ENCODE peak calls at places on chromosome 7, in nine cellular contexts. One of them, this sample, is unnamed.

GRCh38 chr7:34723866-34724490 is 66.0 kb downstream of the NPSR1 start:
- DNase-seq in naive thymus-derived CD4-positive, alpha-beta T cell: no peak
- DNase-seq in right cardiac atrium: no peak
- DNase-seq in fibroblast of lung: no peak
- DNase-seq in spleen: no peak
- DNase-seq in stomach: no peak
- DNase-seq in PC-3: no peak
- DNase-seq in astrocyte: no peak
- DNase-seq in left ventricle myocardium inferior: no peak
- DNase-seq in this sample: no peak

GRCh38 chr7:30923009-30923773 is 11.5 kb downstream of the AQP1 start:
- DNase-seq in fibroblast of lung: no peak
- DNase-seq in right cardiac atrium: peak; percentile 41
- DNase-seq in left ventricle myocardium inferior: peak; percentile 7
- DNase-seq in naive thymus-derived CD4-positive, alpha-beta T cell: no peak
- DNase-seq in stomach: peak; percentile 20
- DNase-seq in spleen: peak; percentile 72
- DNase-seq in astrocyte: no peak
- DNase-seq in PC-3: no peak
- DNase-seq in this sample: peak; percentile 93

GRCh38 chr7:98221611-98222532 is 10.6 kb downstream of the BHLHA15 start:
- DNase-seq in fibroblast of lung: no peak
- DNase-seq in naive thymus-derived CD4-positive, alpha-beta T cell: no peak
- DNase-seq in stomach: no peak
- DNase-seq in spleen: peak; percentile 73
- DNase-seq in left ventricle myocardium inferior: peak; percentile 9
- DNase-seq in PC-3: no peak
- DNase-seq in right cardiac atrium: peak; percentile 26
- DNase-seq in astrocyte: no peak
- DNase-seq in this sample: no peak

GRCh38 chr7:4800487-4800886 is 25.1 kb downstream of the AP5Z1 start:
- DNase-seq in spleen: no peak
- DNase-seq in left ventricle myocardium inferior: no peak
- DNase-seq in stomach: no peak
- DNase-seq in astrocyte: no peak
- DNase-seq in naive thymus-derived CD4-positive, alpha-beta T cell: no peak
- DNase-seq in PC-3: no peak
- DNase-seq in right cardiac atrium: peak; percentile 50
- DNase-seq in fibroblast of lung: no peak
- DNase-seq in this sample: no peak

GRCh38 chr7:21051865-21052264 is 265.2 kb upstream of the SP8 start:
- DNase-seq in astrocyte: no peak
- DNase-seq in fibroblast of lung: no peak
- DNase-seq in PC-3: peak; percentile 6
- DNase-seq in right cardiac atrium: no peak
- DNase-seq in stomach: no peak
- DNase-seq in spleen: no peak
- DNase-seq in naive thymus-derived CD4-positive, alpha-beta T cell: no peak
- DNase-seq in left ventricle myocardium inferior: no peak
- DNase-seq in this sample: no peak

GRCh38 chr7:7203813-7204575 is 21.6 kb downstream of the C1GALT1 start:
- DNase-seq in stomach: no peak
- DNase-seq in PC-3: no peak
- DNase-seq in fibroblast of lung: no peak
- DNase-seq in right cardiac atrium: no peak
- DNase-seq in naive thymus-derived CD4-positive, alpha-beta T cell: no peak
- DNase-seq in astrocyte: no peak
- DNase-seq in spleen: no peak
- DNase-seq in left ventricle myocardium inferior: no peak
- DNase-seq in this sample: no peak

GRCh38 chr7:149884541-149884940 is 10.8 kb downstream of the ATP6V0E2 start:
- DNase-seq in left ventricle myocardium inferior: peak; percentile 61
- DNase-seq in spleen: no peak
- DNase-seq in PC-3: no peak
- DNase-seq in naive thymus-derived CD4-positive, alpha-beta T cell: no peak
- DNase-seq in astrocyte: no peak
- DNase-seq in fibroblast of lung: peak; percentile 28
- DNase-seq in right cardiac atrium: peak; percentile 90
- DNase-seq in stomach: no peak
- DNase-seq in this sample: no peak

GRCh38 chr7:16804674-16805439 is at the start of gene AGR2:
- DNase-seq in left ventricle myocardium inferior: no peak
- DNase-seq in astrocyte: no peak
- DNase-seq in spleen: no peak
- DNase-seq in right cardiac atrium: no peak
- DNase-seq in stomach: peak; percentile 86
- DNase-seq in PC-3: peak; percentile 93
- DNase-seq in naive thymus-derived CD4-positive, alpha-beta T cell: no peak
- DNase-seq in fibroblast of lung: no peak
- DNase-seq in this sample: no peak

GRCh38 chr7:150439926-150440325 is 10.5 kb upstream of the GIMAP8 start:
- DNase-seq in astrocyte: peak; percentile 72
- DNase-seq in naive thymus-derived CD4-positive, alpha-beta T cell: no peak
- DNase-seq in stomach: no peak
- DNase-seq in fibroblast of lung: no peak
- DNase-seq in right cardiac atrium: no peak
- DNase-seq in left ventricle myocardium inferior: no peak
- DNase-seq in spleen: no peak
- DNase-seq in PC-3: no peak
- DNase-seq in this sample: no peak

GRCh38 chr7:52584041-52584440 is 451.4 kb upstream of the POM121L12 start:
- DNase-seq in PC-3: no peak
- DNase-seq in astrocyte: peak; percentile 55
- DNase-seq in spleen: no peak
- DNase-seq in stomach: no peak
- DNase-seq in right cardiac atrium: no peak
- DNase-seq in left ventricle myocardium inferior: no peak
- DNase-seq in naive thymus-derived CD4-positive, alpha-beta T cell: no peak
- DNase-seq in fibroblast of lung: no peak
- DNase-seq in this sample: no peak

GRCh38 chr7:150973571-150974451 is 4.3 kb downstream of the KCNH2 start:
- DNase-seq in naive thymus-derived CD4-positive, alpha-beta T cell: peak; percentile 67
- DNase-seq in spleen: peak; percentile 85
- DNase-seq in left ventricle myocardium inferior: no peak
- DNase-seq in PC-3: no peak
- DNase-seq in right cardiac atrium: peak; percentile 47
- DNase-seq in astrocyte: no peak
- DNase-seq in stomach: no peak
- DNase-seq in fibroblast of lung: no peak
- DNase-seq in this sample: no peak

GRCh38 chr7:123170333-123171016 is 29.3 kb downstream of the SLC13A1 start:
- DNase-seq in stomach: no peak
- DNase-seq in left ventricle myocardium inferior: no peak
- DNase-seq in fibroblast of lung: no peak
- DNase-seq in astrocyte: no peak
- DNase-seq in naive thymus-derived CD4-positive, alpha-beta T cell: no peak
- DNase-seq in spleen: no peak
- DNase-seq in PC-3: no peak
- DNase-seq in right cardiac atrium: no peak
- DNase-seq in this sample: no peak

DNA sequence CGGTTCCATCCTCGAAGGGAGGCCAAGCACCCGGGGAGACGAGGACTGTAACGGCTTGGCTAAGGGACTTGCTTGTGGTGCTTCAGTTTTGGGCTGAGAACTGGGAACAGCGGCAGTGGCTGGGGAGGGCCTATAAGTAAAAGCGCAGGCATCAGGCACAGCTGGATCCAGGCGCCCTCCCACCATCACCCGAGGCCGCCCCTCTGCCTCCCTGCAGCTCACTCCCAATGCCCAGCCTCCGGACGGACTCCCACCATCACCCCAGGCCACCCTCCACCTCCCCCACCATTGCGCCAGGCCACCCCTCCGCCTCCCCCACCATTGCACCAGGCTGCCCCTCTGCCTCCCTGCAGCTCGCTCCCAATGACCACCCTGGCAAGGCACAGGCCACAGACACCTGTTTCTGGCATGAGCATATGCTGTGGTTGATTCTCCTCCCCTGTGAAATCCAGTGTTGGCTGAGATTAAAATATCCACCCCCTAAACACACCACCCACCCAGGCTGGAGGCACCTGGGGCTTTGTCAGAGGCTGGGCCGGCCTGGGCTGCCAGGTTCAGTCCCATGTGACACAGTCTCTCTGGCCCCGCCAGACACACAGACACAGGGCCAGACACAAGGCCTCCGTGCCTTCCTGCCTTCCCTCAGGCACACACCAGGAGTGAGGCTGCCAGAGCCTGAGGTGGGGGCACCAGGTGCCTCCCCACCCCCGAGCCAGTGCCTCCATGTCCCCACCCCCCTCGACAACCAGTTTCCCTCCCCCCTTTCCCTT is 16.7 kb downstream of the MICALL2 start:
- DNase-seq in stomach: no peak
- DNase-seq in left ventricle myocardium inferior: no peak
- DNase-seq in right cardiac atrium: no peak
- DNase-seq in astrocyte: no peak
- DNase-seq in naive thymus-derived CD4-positive, alpha-beta T cell: no peak
- DNase-seq in fibroblast of lung: no peak
- DNase-seq in PC-3: no peak
- DNase-seq in spleen: no peak
- DNase-seq in this sample: no peak
- H3K9me3 ChIP-seq in stomach: no peaks in the 10 kb centered on the region
- H3K9me3 ChIP-seq in left ventricle myocardium inferior: no peaks in the 10 kb centered on the region
- H3K9me3 ChIP-seq in right cardiac atrium: no peaks in the 10 kb centered on the region
- H3K9me3 ChIP-seq in astrocyte: peaks cover 4% of the 10 kb centered on the region
- H3K9me3 ChIP-seq in naive thymus-derived CD4-positive, alpha-beta T cell: no peaks in the 10 kb centered on the region
- H3K9me3 ChIP-seq in fibroblast of lung: no peaks in the 10 kb centered on the region
- H3K9me3 ChIP-seq in PC-3: no peaks in the 10 kb centered on the region
- H3K9me3 ChIP-seq in spleen: no peaks in the 10 kb centered on the region
- H3K9me3 ChIP-seq in this sample: no peaks in the 10 kb centered on the region

GRCh38 chr7:63025815-63026214 is 972.8 kb upstream of the ZNF722 start:
- DNase-seq in fibroblast of lung: no peak
- DNase-seq in stomach: no peak
- DNase-seq in astrocyte: no peak
- DNase-seq in naive thymus-derived CD4-positive, alpha-beta T cell: no peak
- DNase-seq in left ventricle myocardium inferior: no peak
- DNase-seq in spleen: no peak
- DNase-seq in PC-3: no peak
- DNase-seq in right cardiac atrium: no peak
- DNase-seq in this sample: no peak
- H3K9me3 ChIP-seq in fibroblast of lung: no peaks in the 10 kb centered on the region
- H3K9me3 ChIP-seq in stomach: peaks cover 24% of the 10 kb centered on the region
- H3K9me3 ChIP-seq in astrocyte: peaks cover 11% of the 10 kb centered on the region
- H3K9me3 ChIP-seq in naive thymus-derived CD4-positive, alpha-beta T cell: no peaks in the 10 kb centered on the region
- H3K9me3 ChIP-seq in left ventricle myocardium inferior: peaks cover 40% of the 10 kb centered on the region
- H3K9me3 ChIP-seq in spleen: peaks cover 3% of the 10 kb centered on the region
- H3K9me3 ChIP-seq in PC-3: no peaks in the 10 kb centered on the region
- H3K9me3 ChIP-seq in right cardiac atrium: peaks cover 3% of the 10 kb centered on the region
- H3K9me3 ChIP-seq in this sample: no peaks in the 10 kb centered on the region

GRCh38 chr7:356691-357462 is 66.9 kb downstream of the FOXL3 start:
- DNase-seq in PC-3: no peak
- DNase-seq in spleen: no peak
- DNase-seq in astrocyte: no peak
- DNase-seq in naive thymus-derived CD4-positive, alpha-beta T cell: no peak
- DNase-seq in right cardiac atrium: peak; percentile 30
- DNase-seq in stomach: no peak
- DNase-seq in fibroblast of lung: no peak
- DNase-seq in left ventricle myocardium inferior: no peak
- DNase-seq in this sample: no peak

GRCh38 chr7:355568-355967 is 65.6 kb downstream of the FOXL3 start:
- DNase-seq in PC-3: no peak
- DNase-seq in stomach: no peak
- DNase-seq in naive thymus-derived CD4-positive, alpha-beta T cell: no peak
- DNase-seq in fibroblast of lung: no peak
- DNase-seq in spleen: no peak
- DNase-seq in left ventricle myocardium inferior: no peak
- DNase-seq in astrocyte: no peak
- DNase-seq in right cardiac atrium: no peak
- DNase-seq in this sample: no peak

GRCh38 chr7:354597-355470 is 64.9 kb downstream of the FOXL3 start:
- DNase-seq in PC-3: no peak
- DNase-seq in naive thymus-derived CD4-positive, alpha-beta T cell: no peak
- DNase-seq in right cardiac atrium: peak; percentile 30
- DNase-seq in fibroblast of lung: no peak
- DNase-seq in spleen: no peak
- DNase-seq in stomach: no peak
- DNase-seq in left ventricle myocardium inferior: no peak
- DNase-seq in astrocyte: no peak
- DNase-seq in this sample: no peak

GRCh38 chr7:357531-358209 is 67.7 kb downstream of the FOXL3 start:
- DNase-seq in spleen: no peak
- DNase-seq in naive thymus-derived CD4-positive, alpha-beta T cell: no peak
- DNase-seq in astrocyte: no peak
- DNase-seq in fibroblast of lung: no peak
- DNase-seq in stomach: no peak
- DNase-seq in left ventricle myocardium inferior: no peak
- DNase-seq in right cardiac atrium: no peak
- DNase-seq in PC-3: no peak
- DNase-seq in this sample: no peak

GRCh38 chr7:356087-356486 is 66.1 kb downstream of the FOXL3 start:
- DNase-seq in fibroblast of lung: no peak
- DNase-seq in spleen: no peak
- DNase-seq in right cardiac atrium: no peak
- DNase-seq in astrocyte: no peak
- DNase-seq in PC-3: no peak
- DNase-seq in left ventricle myocardium inferior: no peak
- DNase-seq in naive thymus-derived CD4-positive, alpha-beta T cell: no peak
- DNase-seq in stomach: no peak
- DNase-seq in this sample: no peak
- H3K9me3 ChIP-seq in fibroblast of lung: no peaks in the 10 kb centered on the region
- H3K9me3 ChIP-seq in spleen: no peaks in the 10 kb centered on the region
- H3K9me3 ChIP-seq in right cardiac atrium: no peaks in the 10 kb centered on the region
- H3K9me3 ChIP-seq in astrocyte: peaks cover 6% of the 10 kb centered on the region
- H3K9me3 ChIP-seq in PC-3: no peaks in the 10 kb centered on the region
- H3K9me3 ChIP-seq in left ventricle myocardium inferior: peaks cover 8% of the 10 kb centered on the region
- H3K9me3 ChIP-seq in naive thymus-derived CD4-positive, alpha-beta T cell: no peaks in the 10 kb centered on the region
- H3K9me3 ChIP-seq in stomach: peaks cover 5% of the 10 kb centered on the region
- H3K9me3 ChIP-seq in this sample: no peaks in the 10 kb centered on the region

GRCh38 chr7:107860241-107860961 is 30.6 kb upstream of the DLD start:
- DNase-seq in right cardiac atrium: no peak
- DNase-seq in naive thymus-derived CD4-positive, alpha-beta T cell: no peak
- DNase-seq in stomach: no peak
- DNase-seq in astrocyte: no peak
- DNase-seq in left ventricle myocardium inferior: no peak
- DNase-seq in fibroblast of lung: no peak
- DNase-seq in PC-3: no peak
- DNase-seq in spleen: no peak
- DNase-seq in this sample: no peak
- H3K9me3 ChIP-seq in right cardiac atrium: no peaks in the 10 kb centered on the region
- H3K9me3 ChIP-seq in naive thymus-derived CD4-positive, alpha-beta T cell: no peaks in the 10 kb centered on the region
- H3K9me3 ChIP-seq in stomach: no peaks in the 10 kb centered on the region
- H3K9me3 ChIP-seq in astrocyte: no peaks in the 10 kb centered on the region
- H3K9me3 ChIP-seq in left ventricle myocardium inferior: no peaks in the 10 kb centered on the region
- H3K9me3 ChIP-seq in fibroblast of lung: no peaks in the 10 kb centered on the region
- H3K9me3 ChIP-seq in PC-3: no peaks in the 10 kb centered on the region
- H3K9me3 ChIP-seq in spleen: no peaks in the 10 kb centered on the region
- H3K9me3 ChIP-seq in this sample: no peaks in the 10 kb centered on the region

GRCh38 chr7:139087212-139087611 is 22.3 kb downstream of the ZC3HAV1 start:
- DNase-seq in spleen: no peak
- DNase-seq in astrocyte: no peak
- DNase-seq in right cardiac atrium: no peak
- DNase-seq in PC-3: no peak
- DNase-seq in naive thymus-derived CD4-positive, alpha-beta T cell: no peak
- DNase-seq in left ventricle myocardium inferior: no peak
- DNase-seq in stomach: no peak
- DNase-seq in fibroblast of lung: no peak
- DNase-seq in this sample: no peak
- H3K9me3 ChIP-seq in spleen: no peaks in the 10 kb centered on the region
- H3K9me3 ChIP-seq in astrocyte: no peaks in the 10 kb centered on the region
- H3K9me3 ChIP-seq in right cardiac atrium: no peaks in the 10 kb centered on the region
- H3K9me3 ChIP-seq in PC-3: no peaks in the 10 kb centered on the region
- H3K9me3 ChIP-seq in naive thymus-derived CD4-positive, alpha-beta T cell: no peaks in the 10 kb centered on the region
- H3K9me3 ChIP-seq in left ventricle myocardium inferior: peaks cover 3% of the 10 kb centered on the region
- H3K9me3 ChIP-seq in stomach: no peaks in the 10 kb centered on the region
- H3K9me3 ChIP-seq in fibroblast of lung: no peaks in the 10 kb centered on the region
- H3K9me3 ChIP-seq in this sample: no peaks in the 10 kb centered on the region